ENCODE peak calls at places on chromosome 12, in six cellular contexts. B is retina, E is cardiac fibroblast, D is skeletal muscle cell, U is glomerular endothelial cell, L is WERI-Rb-1. Y is an unnamed sample.

GRCh38 chr12:19915392-19916192 is 452.7 kb upstream of the PDE3A start:
- DNase-seq in L (no peak), B (peak), E (peak), U (peak), D (no peak), Y (no peak)

GRCh38 chr12:77521458-77522115 is 309.1 kb upstream of the NAV3 start:
- DNase-seq in E (no peak), D (no peak), U (no peak), L (no peak), B (no peak), Y (no peak)

GRCh38 chr12:58296818-58297217 is 355.5 kb downstream of the ATP23 start:
- DNase-seq in U (no peak), B (no peak), L (no peak), E (no peak), D (no peak), Y (no peak)

GRCh38 chr12:130280226-130280625 is 57.5 kb upstream of the PIWIL1 start:
- DNase-seq in D (no peak), U (no peak), B (no peak), E (no peak), L (no peak), Y (no peak)

GRCh38 chr12:124765571-124766489 is 97.8 kb downstream of the SCARB1 start:
- DNase-seq in E (peak), D (no peak), L (no peak), U (no peak), B (no peak), Y (no peak)

GRCh38 chr12:93594766-93595165 is 22.3 kb downstream of the SOCS2 start:
- DNase-seq in E (no peak), L (no peak), D (no peak), U (no peak), B (no peak), Y (no peak)

GRCh38 chr12:48788852-48789775 is at the start of gene ADCY6:
- DNase-seq in B (peak), E (peak), U (no peak), D (peak), L (peak), Y (no peak)

GRCh38 chr12:111367661-111368221 is 1.2 kb downstream of the PHETA1 start:
- DNase-seq in B (no peak), U (no peak), E (peak), L (no peak), D (no peak), Y (no peak)

GRCh38 chr12:3655331-3655900 is 97.5 kb downstream of the CRACR2A start:
- DNase-seq in L (peak), U (no peak), B (peak), E (peak), D (no peak), Y (no peak)

GRCh38 chr12:102232446-102232845 is 34.8 kb upstream of the PMCH start:
- DNase-seq in U (no peak), D (no peak), B (no peak), L (no peak), E (peak), Y (peak)

GRCh38 chr12:110223777-110224378 is 57.2 kb upstream of the ATP2A2 start:
- DNase-seq in D (no peak), B (no peak), E (no peak), U (no peak), L (no peak), Y (no peak)

GRCh38 chr12:130490674-130491073 is 153.0 kb downstream of the PIWIL1 start:
- DNase-seq in E (no peak), D (no peak), L (no peak), U (no peak), B (no peak), Y (no peak)

GRCh38 chr12:18690653-18691052 is 47.2 kb downstream of the PLCZ1 start:
- DNase-seq in U (no peak), B (no peak), E (peak), L (no peak), D (peak), Y (no peak)

GRCh38 chr12:50217202-50217601 is 50.0 kb upstream of the CERS5 start:
- DNase-seq in E (no peak), D (no peak), L (no peak), B (no peak), U (no peak), Y (no peak)

GRCh38 chr12:93089805-93090569 is 160.9 kb upstream of the EEA1 start:
- DNase-seq in L (no peak), D (peak), B (no peak), U (peak), E (peak), Y (no peak)

GRCh38 chr12:13941258-13942249 is 39.8 kb downstream of the GRIN2B start:
- DNase-seq in U (no peak), D (peak), E (peak), B (peak), L (peak), Y (no peak)

GRCh38 chr12:92505373-92506340 is 197.1 kb upstream of the PLEKHG7 start:
- DNase-seq in L (no peak), U (no peak), D (peak), E (peak), B (peak), Y (no peak)

GRCh38 chr12:57766464-57767311 is at the start of gene CYP27B1:
- DNase-seq in E (no peak), L (peak), D (no peak), U (no peak), B (peak), Y (no peak)

GRCh38 chr12:15763336-15763735 is 25.9 kb downstream of the EPS8 start:
- DNase-seq in B (no peak), L (no peak), U (no peak), D (no peak), E (no peak), Y (no peak)

GRCh38 chr12:109020750-109021380 is at the start of gene SVOP:
- DNase-seq in L (peak), B (peak), D (peak), U (no peak), E (peak), Y (peak)

GRCh38 chr12:19694627-19695026 is 255.3 kb downstream of the AEBP2 start:
- DNase-seq in L (no peak), U (no peak), B (no peak), D (peak), E (peak), Y (no peak)

GRCh38 chr12:48542300-48542928 is 17.0 kb downstream of the OR8S1 start:
- DNase-seq in L (peak), E (peak), U (peak), B (no peak), D (no peak), Y (no peak)

GRCh38 chr12:109741286-109741969 is 27.8 kb downstream of the FAM222A start:
- DNase-seq in D (no peak), L (peak), B (no peak), E (no peak), U (no peak), Y (no peak)

GRCh38 chr12:1630081-1630826 is 1.2 kb downstream of the WNT5B start:
- DNase-seq in U (no peak), L (no peak), E (peak), D (no peak), B (peak), Y (no peak)

GRCh38 chr12:30678221-30678620 is 17.4 kb downstream of the IPO8 start:
- DNase-seq in U (no peak), D (no peak), L (no peak), E (no peak), B (no peak), Y (no peak)

GRCh38 chr12:87813476-87814234 is 215.5 kb downstream of the C12orf50 start:
- DNase-seq in E (peak), D (no peak), U (no peak), L (no peak), B (no peak), Y (no peak)

GRCh38 chr12:80936353-80936641 is 1.4 kb downstream of the LIN7A start:
- DNase-seq in U (no peak), E (no peak), L (no peak), B (no peak), D (no peak), Y (no peak)

GRCh38 chr12:91108196-91108595 is 3.1 kb downstream of the LUM start:
- DNase-seq in D (no peak), E (no peak), L (no peak), U (no peak), B (no peak), Y (no peak)

GRCh38 chr12:92769124-92769901 is 66.5 kb downstream of the PLEKHG7 start:
- DNase-seq in D (no peak), E (peak), L (no peak), B (no peak), U (no peak), Y (no peak)

GRCh38 chr12:46339051-46339450 is 33.5 kb downstream of the SLC38A2 start:
- DNase-seq in U (no peak), L (no peak), D (no peak), B (no peak), E (no peak), Y (no peak)

Y was measured in SK-N-MC.